ENCODE peak calls at places on chromosomes 1 and 21, in six cellular contexts. Z, B, W, F, U and H are unnamed samples.

GRCh38 chr1:15172405-15173259 is 19.1 kb downstream of the TMEM51 start:
- DNase-seq in Z (peak), B (no peak), W (no peak), F (no peak), U (no peak), H (no peak)

GRCh38 chr1:97919568-97920261 is 1.1 kb downstream of the DPYD start:
- DNase-seq in Z (no peak), B (no peak), W (no peak), F (no peak), U (no peak), H (no peak)

GRCh38 chr1:162854245-162854860 is 6.6 kb downstream of the CCDC190 start:
- DNase-seq in Z (peak), B (peak), W (peak), F (no peak), U (no peak), H (peak)

GRCh38 chr1:82421782-82422181 is 621.0 kb downstream of the ADGRL2 start:
- DNase-seq in Z (no peak), B (no peak), W (no peak), F (no peak), U (no peak), H (no peak)

GRCh38 chr1:44327679-44328491 is 27.2 kb downstream of the ERI3 start:
- DNase-seq in Z (peak), B (no peak), W (peak), F (no peak), U (no peak), H (no peak)

GRCh38 chr1:146036241-146036989 is 14.9 kb upstream of the HJV start:
- DNase-seq in Z (peak), B (no peak), W (no peak), F (no peak), U (peak), H (no peak)

GRCh38 chr1:222521299-222522104 is 26.4 kb downstream of the HHIPL2 start:
- DNase-seq in Z (peak), B (no peak), W (no peak), F (no peak), U (no peak), H (no peak)

GRCh38 chr1:153933420-153933819 is 10.6 kb upstream of the GATAD2B start:
- DNase-seq in Z (no peak), B (no peak), W (no peak), F (no peak), U (no peak), H (no peak)

GRCh38 chr1:171742577-171742922 is 685 bp upstream of the VAMP4 start:
- DNase-seq in Z (no peak), B (no peak), W (peak), F (peak), U (no peak), H (no peak)

DNA sequence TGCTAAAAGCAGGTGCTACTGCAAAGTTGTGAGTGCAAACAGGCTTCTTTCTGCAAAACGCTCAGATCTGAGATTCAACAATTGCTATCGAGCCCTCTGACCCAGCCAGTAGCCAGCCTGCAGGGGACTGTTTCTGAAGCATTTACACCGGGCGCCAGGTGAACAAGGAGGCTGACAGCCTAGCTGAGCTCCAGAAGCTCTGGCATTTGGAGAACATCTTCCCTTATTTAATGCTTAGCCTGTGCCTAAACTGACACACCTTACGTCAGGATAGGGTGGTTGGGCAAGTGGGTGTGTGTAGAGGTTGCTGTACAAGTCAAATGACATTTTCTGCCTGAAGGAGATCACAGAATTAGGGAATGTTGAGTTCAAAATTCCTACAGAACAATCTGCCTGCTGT is 15.8 kb upstream of the PLA2G2C start:
- DNase-seq in Z (no peak), B (no peak), W (no peak), F (no peak), U (no peak), H (no peak)
- TF ChIP-seq POLR2A in Z (no peak), B (no peak), W (no peak), F (no peak), U (no peak), H (no peak)

GRCh38 chr1:149925751-149926150 is 1.9 kb downstream of the SF3B4 start:
- DNase-seq in Z (no peak), B (no peak), W (no peak), F (no peak), U (no peak), H (no peak)

GRCh38 chr1:149927535-149928387 is at the start of gene SF3B4:
- DNase-seq in Z (peak), B (peak), W (peak), F (peak), U (peak), H (peak)

GRCh38 chr1:149928388-149928724 is 753 bp upstream of the SF3B4 start:
- DNase-seq in Z (no peak), B (no peak), W (no peak), F (no peak), U (no peak), H (no peak)

GRCh38 chr1:149926296-149926695 is 1.3 kb downstream of the SF3B4 start:
- DNase-seq in Z (no peak), B (no peak), W (no peak), F (no peak), U (no peak), H (no peak)

DNA sequence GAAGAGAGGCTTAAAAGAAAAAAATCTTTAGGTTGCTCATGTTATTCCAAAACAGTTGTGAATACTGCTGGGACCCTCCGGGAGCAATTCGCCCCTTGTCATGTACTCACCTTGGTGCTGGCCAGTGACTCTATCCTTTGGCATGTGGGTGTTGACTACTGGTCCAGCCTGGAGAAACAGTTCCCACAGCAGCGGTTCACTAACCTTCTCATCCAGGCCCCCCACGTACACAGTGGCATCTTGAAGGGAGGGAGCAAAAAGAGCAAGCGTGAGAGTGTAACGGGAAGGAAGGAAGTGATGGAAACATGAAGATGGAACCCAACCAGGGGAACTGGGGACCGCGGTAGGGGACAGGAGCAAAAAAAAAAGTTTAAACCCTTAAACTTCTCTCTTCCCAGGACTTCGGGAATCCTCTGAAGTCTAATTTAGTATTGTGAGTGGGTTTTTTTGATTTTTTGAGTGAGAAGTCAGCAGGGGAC is 508 bp downstream of the SF3B4 start:
- DNase-seq in Z (no peak), B (no peak), W (no peak), F (no peak), U (no peak), H (no peak)
- TF ChIP-seq TAF1 in Z (no peak), B (no peak), W (no peak), F (no peak), U (no peak), H (no peak)

GRCh38 chr1:117591248-117591647 is 14.6 kb upstream of the TENT5C start:
- DNase-seq in Z (no peak), B (no peak), W (no peak), F (no peak), U (no peak), H (no peak)

GRCh38 chr1:117589531-117589930 is 16.3 kb upstream of the TENT5C start:
- DNase-seq in Z (no peak), B (no peak), W (no peak), F (no peak), U (no peak), H (no peak)

GRCh38 chr1:117592155-117592554 is 13.7 kb upstream of the TENT5C start:
- DNase-seq in Z (no peak), B (no peak), W (no peak), F (no peak), U (no peak), H (no peak)

GRCh38 chr1:117587479-117588356 is 18.1 kb upstream of the TENT5C start:
- DNase-seq in Z (no peak), B (no peak), W (peak), F (no peak), U (no peak), H (no peak)

GRCh38 chr1:117590273-117590925 is 15.4 kb upstream of the TENT5C start:
- DNase-seq in Z (no peak), B (no peak), W (no peak), F (no peak), U (no peak), H (no peak)
- TF ChIP-seq POLR2A in Z (no peak), B (no peak), W (no peak), F (no peak), U (no peak), H (no peak)

GRCh38 chr21:38380391-38381137 is 117.7 kb downstream of the ERG start:
- DNase-seq in Z (no peak), B (no peak), W (no peak), F (no peak), U (no peak), H (no peak)

GRCh38 chr21:38376235-38376634 is 119.4 kb downstream of the KCNJ15 start:
- DNase-seq in Z (no peak), B (no peak), W (no peak), F (no peak), U (no peak), H (no peak)

GRCh38 chr21:38379171-38379570 is 119.1 kb downstream of the ERG start:
- DNase-seq in Z (no peak), B (no peak), W (no peak), F (no peak), U (no peak), H (no peak)

GRCh38 chr21:38377165-38378093 is 120.6 kb downstream of the KCNJ15 start:
- DNase-seq in Z (no peak), B (no peak), W (no peak), F (no peak), U (no peak), H (no peak)

GRCh38 chr21:38376693-38377092 is 119.9 kb downstream of the KCNJ15 start:
- DNase-seq in Z (no peak), B (no peak), W (no peak), F (no peak), U (no peak), H (no peak)
- TF ChIP-seq TAF1 in Z (no peak), B (no peak), W (no peak), F (no peak), U (no peak), H (no peak)

GRCh38 chr1:156591432-156592157 is at the start of gene NAXE:
- DNase-seq in Z (peak), B (peak), W (peak), F (peak), U (no peak), H (peak)
- TF ChIP-seq POLR2A in Z (peak), B (peak), W (peak), F (peak), U (peak), H (peak)

GRCh38 chr1:40823345-40823744 is 38.8 kb downstream of the CITED4 start:
- DNase-seq in Z (no peak), B (no peak), W (no peak), F (no peak), U (no peak), H (no peak)

GRCh38 chr1:40819101-40819500 is 35.5 kb downstream of the KCNQ4 start:
- DNase-seq in Z (no peak), B (no peak), W (no peak), F (no peak), U (no peak), H (no peak)

GRCh38 chr1:40820251-40820797 is 36.7 kb downstream of the KCNQ4 start:
- DNase-seq in Z (no peak), B (no peak), W (peak), F (peak), U (no peak), H (no peak)

GRCh38 chr1:40822890-40823289 is 39.3 kb downstream of the CITED4 start:
- DNase-seq in Z (no peak), B (no peak), W (no peak), F (no peak), U (no peak), H (no peak)

DNA sequence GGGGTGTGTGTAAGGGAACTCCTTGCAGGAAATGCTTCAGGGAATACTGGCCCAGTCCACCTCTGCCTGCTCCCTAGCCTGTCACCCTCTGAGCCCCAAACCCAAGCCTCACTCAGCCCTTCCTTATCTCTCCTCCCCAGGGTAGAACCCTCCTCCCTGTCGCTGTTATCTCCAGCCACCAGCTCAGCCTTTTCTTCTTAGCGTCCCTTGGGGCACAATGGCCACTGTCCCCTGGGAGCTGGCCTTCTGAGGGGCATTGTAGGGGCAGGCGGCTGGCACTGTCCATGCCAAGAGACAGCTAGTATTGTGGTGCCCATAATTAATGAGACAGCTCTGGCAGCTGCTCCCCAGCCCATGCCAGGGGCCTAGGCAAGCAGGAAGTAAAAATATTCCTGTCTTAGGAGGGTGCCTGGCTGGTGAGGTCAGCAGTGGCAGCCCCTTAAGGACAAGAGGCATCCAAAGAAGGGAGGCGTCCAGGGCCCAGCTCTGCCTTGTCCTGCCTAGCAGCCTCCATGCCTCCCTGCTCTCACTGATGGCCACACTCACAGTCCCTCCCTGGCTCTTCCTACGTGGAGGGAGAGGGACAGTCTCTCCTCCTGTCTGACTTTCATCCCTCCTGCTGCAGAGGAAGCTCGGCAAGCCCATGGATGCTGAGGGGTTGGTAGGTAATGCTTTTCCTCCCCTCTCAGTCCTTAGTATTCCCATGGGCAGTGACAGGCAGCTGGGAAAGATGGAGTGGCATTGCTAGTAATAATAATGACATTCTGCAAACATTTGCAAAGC is 37.5 kb downstream of the KCNQ4 start:
- DNase-seq in Z (no peak), B (no peak), W (peak), F (no peak), U (no peak), H (no peak)
- TF ChIP-seq TAF1 in Z (no peak), B (no peak), W (peak), F (no peak), U (no peak), H (no peak)

GRCh38 chr1:244100691-244101453 is 49.8 kb downstream of the ZBTB18 start:
- DNase-seq in Z (no peak), B (no peak), W (no peak), F (no peak), U (no peak), H (no peak)

GRCh38 chr1:244102471-244102870 is 51.4 kb downstream of the ZBTB18 start:
- DNase-seq in Z (no peak), B (no peak), W (no peak), F (no peak), U (no peak), H (no peak)

GRCh38 chr1:244100276-244100675 is 49.2 kb downstream of the ZBTB18 start:
- DNase-seq in Z (no peak), B (no peak), W (no peak), F (no peak), U (no peak), H (no peak)

GRCh38 chr1:244104309-244105060 is 53.4 kb downstream of the ZBTB18 start:
- DNase-seq in Z (peak), B (no peak), W (no peak), F (no peak), U (no peak), H (no peak)

DNA sequence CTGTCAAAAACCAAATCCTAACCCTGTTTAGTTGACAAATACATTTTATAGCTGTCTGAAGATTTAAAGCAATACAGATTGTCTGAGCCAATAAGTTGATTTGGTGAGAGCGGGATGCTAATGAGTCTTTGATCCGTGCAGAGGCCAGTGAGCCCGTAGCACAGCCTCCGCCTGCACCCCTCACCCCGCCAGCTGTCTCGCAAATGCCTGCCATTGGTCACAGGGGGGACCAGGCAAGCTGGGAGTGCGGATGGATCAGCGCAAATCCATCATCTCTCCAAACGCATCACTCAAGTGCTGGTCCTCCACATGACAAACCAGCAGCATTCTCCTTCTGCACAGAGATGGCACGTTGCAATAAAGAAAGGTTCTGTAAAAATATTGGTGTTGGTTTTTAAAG is 51.0 kb downstream of the ZBTB18 start:
- DNase-seq in Z (no peak), B (no peak), W (no peak), F (no peak), U (no peak), H (no peak)
- TF ChIP-seq POLR2A in Z (no peak), B (no peak), W (no peak), F (no peak), U (no peak), H (no peak)